ENCODE peak calls at places on chromosomes 1 and 21, in six cellular contexts. F is endothelial cell of umbilical vein, P is H1, K is K562, S is HepG2, J is GM12878. Z is an unnamed sample.

GRCh38 chr1:181662606-181663005 is 179.3 kb downstream of the CACNA1E start:
- DNase-seq in P (no peak), J (no peak), K (no peak), S (no peak), F (no peak), Z (no peak)

GRCh38 chr1:152866321-152866720 is 6.5 kb downstream of the LCE7A start:
- DNase-seq in P (no peak), S (no peak), J (no peak), K (no peak), F (no peak), Z (no peak)

GRCh38 chr21:28822882-28823335 is 169.8 kb downstream of the LTN1 start:
- DNase-seq in F (peak; percentile 70), P (no peak), J (no peak), S (peak; percentile 3), K (no peak), Z (no peak)

GRCh38 chr1:156247460-156248322 is at the start of gene PAQR6:
- DNase-seq in J (no peak), F (no peak), K (no peak), P (peak; percentile 64), S (peak; percentile 53), Z (no peak)

GRCh38 chr21:17989780-17990179 is 170.6 kb upstream of the C21orf91 start:
- DNase-seq in J (no peak), P (no peak), F (no peak), S (no peak), K (no peak), Z (no peak)

GRCh38 chr21:45390831-45391742 is 13.9 kb upstream of the COL18A1 start:
- DNase-seq in S (no peak), K (no peak), J (no peak), P (no peak), F (no peak), Z (no peak)

GRCh38 chr1:206441336-206441967 is 28.8 kb upstream of the IKBKE start:
- DNase-seq in P (no peak), K (no peak), J (no peak), F (no peak), S (no peak), Z (no peak)

GRCh38 chr1:83545450-83545849 is 453.5 kb downstream of the TTLL7 start:
- DNase-seq in S (no peak), F (no peak), P (no peak), J (no peak), K (no peak), Z (no peak)

GRCh38 chr1:231919900-231920299 is 293.3 kb downstream of the DISC1 start:
- DNase-seq in F (no peak), P (no peak), J (no peak), S (no peak), K (no peak), Z (no peak)

GRCh38 chr21:23281917-23282316 is 2283.7 kb downstream of the NCAM2 start:
- DNase-seq in K (no peak), J (no peak), S (no peak), F (no peak), P (no peak), Z (no peak)

GRCh38 chr1:246769306-246769705 is 45.1 kb downstream of the SCCPDH start:
- DNase-seq in P (no peak), F (no peak), J (no peak), K (no peak), S (no peak), Z (no peak)

GRCh38 chr1:55168353-55168752 is 46.8 kb downstream of the USP24 start:
- DNase-seq in P (no peak), J (no peak), S (no peak), F (no peak), K (no peak), Z (no peak)

GRCh38 chr1:248140846-248141245 is 4.1 kb upstream of the OR2M5 start:
- DNase-seq in K (no peak), P (no peak), J (no peak), S (no peak), F (no peak), Z (no peak)

GRCh38 chr1:221664253-221664652 is 77.6 kb downstream of the DUSP10 start:
- DNase-seq in P (no peak), K (no peak), F (no peak), S (no peak), J (no peak), Z (no peak)

GRCh38 chr1:32494196-32494595 is 29.3 kb downstream of the ZBTB8B start:
- DNase-seq in K (no peak), P (no peak), S (no peak), J (no peak), F (no peak), Z (no peak)

GRCh38 chr1:77222496-77222895 is 3.3 kb upstream of the PIGK start:
- DNase-seq in K (no peak), J (no peak), S (no peak), P (no peak), F (no peak), Z (no peak)

GRCh38 chr1:220698607-220699016 is 8.4 kb downstream of the C1orf115 start:
- DNase-seq in F (no peak), S (peak; percentile 69), K (no peak), J (no peak), P (no peak), Z (no peak)

GRCh38 chr1:228171221-228171891 is 5.8 kb downstream of the IBA57 start:
- DNase-seq in P (no peak), S (no peak), F (no peak), J (no peak), K (no peak), Z (no peak)

GRCh38 chr21:26095131-26095530 is 75.4 kb downstream of the APP start:
- DNase-seq in F (no peak), J (no peak), P (no peak), K (no peak), S (no peak), Z (no peak)
- H3K79me2 ChIP-seq in F (peaks cover 90% of the 10 kb centered on the region), J (no peaks in the 10 kb centered on the region), P (peaks cover 3% of the 10 kb centered on the region), K (no peaks in the 10 kb centered on the region), S (peaks cover 4% of the 10 kb centered on the region), Z (peaks cover 83% of the 10 kb centered on the region)

GRCh38 chr1:26037904-26038303 is 8.0 kb downstream of the SLC30A2 start:
- DNase-seq in F (no peak), J (no peak), K (no peak), P (no peak), S (no peak), Z (no peak)

GRCh38 chr1:26034504-26035202 is 11.3 kb downstream of the SLC30A2 start:
- DNase-seq in F (no peak), K (no peak), S (no peak), P (no peak), J (no peak), Z (no peak)

GRCh38 chr1:26035959-26036755 is 9.8 kb downstream of the SLC30A2 start:
- DNase-seq in J (peak; percentile 13), F (peak; percentile 74), S (peak; percentile 47), K (peak; percentile 94), P (peak; percentile 96), Z (peak; percentile 26)

GRCh38 chr1:26036756-26037281 is 9.1 kb downstream of the SLC30A2 start:
- DNase-seq in P (no peak), S (no peak), K (no peak), J (no peak), F (no peak), Z (no peak)

DNA sequence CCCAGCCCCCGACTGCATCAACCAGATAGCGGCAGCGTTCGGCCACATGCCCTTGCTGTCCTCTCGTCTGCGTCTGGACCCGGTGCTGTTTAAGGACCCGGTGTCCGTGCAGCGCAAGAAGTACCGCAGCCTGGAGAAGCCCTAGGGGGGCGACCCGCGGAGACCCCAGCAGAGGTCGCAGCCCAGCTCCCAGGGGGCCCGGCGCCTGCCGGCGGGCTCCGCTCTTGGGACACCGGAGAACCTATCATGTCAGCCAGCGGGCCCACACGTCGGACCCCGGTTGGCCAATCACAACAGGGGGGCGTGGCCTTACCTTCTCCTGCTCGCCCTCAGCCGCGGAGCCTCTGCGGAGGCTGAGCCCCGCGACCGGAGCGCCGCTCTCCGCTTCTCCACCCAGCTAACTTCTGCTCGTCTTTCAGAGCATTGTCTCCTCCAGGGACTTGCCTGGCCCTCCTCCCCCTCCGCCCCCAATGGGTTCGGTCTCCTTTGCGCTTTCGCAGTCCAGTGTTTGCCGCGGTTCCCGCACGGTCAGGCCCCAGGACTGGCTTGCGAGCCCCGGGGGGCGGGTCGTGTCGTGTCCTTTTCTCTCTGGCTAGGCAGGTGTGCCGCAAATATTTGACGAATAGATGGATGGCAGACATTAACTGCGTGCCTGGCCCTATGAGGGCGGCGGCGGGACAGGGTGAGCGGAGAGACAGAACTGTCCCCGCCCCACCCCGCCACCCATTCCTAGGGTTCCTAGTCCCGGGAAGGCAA is 10.5 kb downstream of the SLC30A2 start:
- DNase-seq in J (peak; percentile 35), F (peak; percentile 89), P (peak; percentile 95), S (peak; percentile 86), K (peak; percentile 100), Z (peak; percentile 77)
- TF ChIP-seq POLR2A in J (peak; percentile 53), F (peak; percentile 45), P (peak; percentile 46), S (peak; percentile 93), K (peak; percentile 97), Z (peak; percentile 54)

DNA sequence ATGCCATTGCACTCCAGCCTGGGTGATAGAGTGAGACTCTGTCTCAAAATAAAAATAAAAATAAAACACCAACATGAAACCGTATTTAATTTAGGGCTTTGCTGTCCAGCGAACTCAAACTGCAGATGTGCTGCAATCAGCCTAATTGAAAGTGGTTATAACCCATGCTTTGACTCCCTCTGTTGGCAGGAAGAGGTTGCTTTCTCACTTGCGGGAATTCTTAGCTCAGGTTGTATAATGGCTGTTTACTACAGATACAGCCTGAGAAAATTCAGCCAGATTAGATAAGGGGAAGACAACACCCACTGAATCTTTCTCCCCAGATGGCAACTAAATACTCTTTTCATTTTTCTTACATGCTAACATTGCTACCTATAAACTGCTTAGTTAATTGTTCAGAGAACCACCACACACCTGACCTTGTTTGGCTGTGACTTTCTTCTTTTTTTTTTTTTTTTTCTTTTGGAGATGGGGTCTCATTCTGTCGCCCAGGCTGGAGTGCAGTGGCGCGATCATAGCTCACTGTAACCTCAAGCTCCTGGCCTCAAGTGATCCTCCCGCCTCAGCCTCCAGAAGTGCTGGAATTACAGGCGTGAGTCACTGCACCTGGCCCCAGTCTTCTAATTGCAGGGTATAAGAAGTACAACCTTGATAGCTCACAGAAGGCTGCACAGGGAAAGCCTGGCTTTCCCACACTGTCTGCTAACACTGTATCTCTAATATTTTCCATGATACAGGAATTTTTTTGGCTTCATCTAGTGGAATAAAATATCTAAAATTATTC is 34.6 kb downstream of the DNTTIP2 start:
- DNase-seq in S (peak; percentile 77), J (peak; percentile 34), F (peak; percentile 83), P (no peak), K (peak; percentile 71), Z (peak; percentile 55)
- H3K79me2 ChIP-seq in S (no peaks in the 10 kb centered on the region), J (no peaks in the 10 kb centered on the region), F (no peaks in the 10 kb centered on the region), P (no peaks in the 10 kb centered on the region), K (no peaks in the 10 kb centered on the region), Z (no peaks in the 10 kb centered on the region)

DNA sequence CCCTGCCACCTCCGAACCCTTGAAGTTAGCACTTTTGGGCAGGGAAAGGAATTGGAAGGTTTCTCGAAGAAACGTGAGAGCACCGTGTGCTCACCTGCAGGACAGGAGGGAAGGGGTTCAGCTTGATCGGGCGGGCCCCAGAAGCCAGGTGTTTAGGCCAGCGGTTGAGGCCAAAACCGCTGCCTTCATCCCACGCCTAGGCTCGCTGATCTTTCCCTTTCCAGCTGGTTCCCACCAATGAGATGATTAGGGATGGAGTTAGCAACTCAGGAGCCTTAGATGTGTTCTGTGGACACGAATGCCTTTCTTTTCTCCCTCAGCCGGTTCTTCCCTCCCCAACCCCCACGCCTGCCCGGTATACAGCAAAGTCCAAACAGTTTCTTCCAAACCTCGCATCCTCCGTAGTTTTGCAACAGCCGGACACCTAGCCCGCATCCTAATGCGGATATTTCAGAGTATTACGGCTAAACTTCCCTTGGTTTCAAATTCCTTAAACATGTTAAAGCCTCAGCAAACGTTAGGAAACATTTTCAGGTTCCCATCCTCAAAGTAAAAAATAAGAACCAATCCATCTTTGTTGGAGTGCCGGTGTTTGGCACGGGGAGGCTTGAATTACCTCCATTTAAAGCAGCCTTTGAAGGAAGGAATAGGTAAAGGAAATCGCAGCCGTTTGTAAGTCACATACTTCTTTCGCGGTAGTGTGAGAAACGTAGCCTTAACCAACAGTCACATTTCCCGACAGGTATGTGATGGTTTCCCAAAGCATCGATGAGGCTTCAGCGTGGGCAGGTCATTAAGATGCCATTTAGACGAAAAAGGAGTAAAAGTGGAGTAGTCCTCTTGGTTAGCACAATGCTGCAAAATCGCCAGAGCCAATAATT is 1.1 kb downstream of the LRRC8C start:
- DNase-seq in J (no peak), S (no peak), F (peak; percentile 55), P (no peak), K (peak; percentile 30), Z (no peak)
- TF ChIP-seq POLR2A in J (no peak), S (no peak), F (peak; percentile 42), P (no peak), K (no peak), Z (no peak)

Z was measured in HCT116.